ENCODE peak calls at places on chromosome 9, in seven cellular contexts. S, R, I, X, F, Z and D are unnamed samples.

GRCh38 chr9:137045294-137046093 is 483 bp downstream of the NPDC1 start:
- DNase-seq in R (peak; percentile 37), Z (peak; percentile 32), X (peak; percentile 72), I (no peak), F (peak; percentile 52), S (no peak), D (peak; percentile 44)

GRCh38 chr9:71755869-71756268 is 12.4 kb downstream of the CEMIP2 start:
- DNase-seq in S (peak; percentile 7), R (no peak), X (no peak), F (no peak), Z (no peak), I (no peak), D (no peak)

GRCh38 chr9:29556746-29557145 is 1983.5 kb upstream of the C9orf72 start:
- DNase-seq in X (no peak), R (peak; percentile 14), Z (no peak), F (no peak), I (no peak), S (no peak), D (no peak)

GRCh38 chr9:20207161-20207560 is 415.1 kb downstream of the MLLT3 start:
- DNase-seq in Z (no peak), S (no peak), I (no peak), F (no peak), X (no peak), R (no peak), D (no peak)

GRCh38 chr9:137411670-137412380 is 11.1 kb downstream of the EXD3 start:
- DNase-seq in X (peak; percentile 81), S (no peak), I (no peak), R (peak; percentile 96), F (no peak), Z (peak; percentile 90), D (no peak)

GRCh38 chr9:106892632-106893031 is 29.7 kb downstream of the ZNF462 start:
- DNase-seq in X (no peak), S (no peak), Z (peak; percentile 98), I (no peak), F (no peak), R (peak; percentile 98), D (no peak)

GRCh38 chr9:71249729-71250317 is 128.4 kb upstream of the TRPM3 start:
- DNase-seq in X (no peak), F (peak; percentile 79), R (peak; percentile 87), S (no peak), Z (peak; percentile 67), I (peak; percentile 81), D (peak; percentile 6)

GRCh38 chr9:4027616-4028015 is 272.3 kb downstream of the GLIS3 start:
- DNase-seq in R (no peak), I (no peak), F (no peak), Z (no peak), S (no peak), X (no peak), D (no peak)

GRCh38 chr9:111438576-111439235 is 45.5 kb downstream of the ECPAS start:
- DNase-seq in S (no peak), R (peak; percentile 85), F (no peak), I (no peak), X (no peak), Z (peak; percentile 35), D (no peak)

GRCh38 chr9:70668751-70669150 is 254.3 kb upstream of the KLF9 start:
- DNase-seq in R (no peak), X (no peak), F (no peak), S (no peak), Z (no peak), I (peak; percentile 58), D (no peak)

GRCh38 chr9:134061019-134061687 is 6.7 kb downstream of the BRD3 start:
- DNase-seq in R (no peak), S (no peak), X (no peak), F (no peak), I (no peak), Z (no peak), D (no peak)

GRCh38 chr9:68574150-68574549 is 33.5 kb upstream of the TMEM252 start:
- DNase-seq in X (no peak), R (peak; percentile 36), I (no peak), F (no peak), Z (no peak), S (no peak), D (no peak)

GRCh38 chr9:128078504-128079434 is 10.7 kb downstream of the SLC25A25 start:
- DNase-seq in R (peak; percentile 75), I (no peak), S (no peak), Z (peak; percentile 56), F (no peak), X (no peak), D (no peak)

GRCh38 chr9:125239631-125240597 is 1.2 kb downstream of the HSPA5 start:
- DNase-seq in S (no peak), I (no peak), R (no peak), F (no peak), X (no peak), Z (no peak), D (no peak)

GRCh38 chr9:104864675-104865104 is 63.3 kb downstream of the ABCA1 start:
- DNase-seq in R (peak; percentile 86), X (no peak), Z (peak; percentile 79), I (no peak), F (no peak), S (no peak), D (no peak)

GRCh38 chr9:91852801-91853347 is 97.2 kb downstream of the ROR2 start:
- DNase-seq in R (no peak), Z (no peak), F (no peak), S (no peak), I (no peak), X (peak; percentile 53), D (no peak)